ENCODE peak calls at places on chromosomes 3 and 15, in five cellular contexts. J is K562, O is H9, E is HCT116, N is DND-41. F is an unnamed sample. For H3K9me3, the result is how much of the 10 kb centered on the place peaks cover.

GRCh38 chr3:190673157-190673556 is 159.3 kb downstream of the IL1RAP start:
- DNase-seq in J (no peak), O (no peak), E (no peak), N (no peak), F (no peak)

GRCh38 chr3:40871411-40871810 is 327.9 kb upstream of the CTNNB1 start:
- DNase-seq in J (no peak), O (peak), E (no peak), N (no peak), F (no peak)

GRCh38 chr3:127182446-127182845 is 10.5 kb upstream of the PRR23E start:
- DNase-seq in J (no peak), O (no peak), E (no peak), N (no peak), F (no peak)

GRCh38 chr3:79415351-79415750 is 352.4 kb downstream of the ROBO1 start:
- DNase-seq in J (no peak), O (no peak), E (no peak), N (no peak), F (no peak)

GRCh38 chr3:38986901-38987300 is 64.8 kb downstream of the SCN11A start:
- DNase-seq in J (no peak), O (no peak), E (no peak), N (no peak), F (no peak)

GRCh38 chr3:187336322-187336721 is 31.9 kb upstream of the RTP4 start:
- DNase-seq in J (no peak), O (no peak), E (no peak), N (no peak), F (no peak)

GRCh38 chr3:39038165-39038564 is 13.6 kb downstream of the SCN11A start:
- DNase-seq in J (no peak), O (no peak), E (no peak), N (no peak), F (no peak)

GRCh38 chr15:31271224-31271635 is 55.4 kb upstream of the KLF13 start:
- DNase-seq in J (no peak), O (no peak), E (no peak), N (no peak), F (no peak)

GRCh38 chr15:65165875-65166274 is 19.3 kb downstream of the CLPX start:
- DNase-seq in J (no peak), O (no peak), E (no peak), N (no peak), F (no peak)

GRCh38 chr15:79844221-79844620 is 52.6 kb downstream of the MTHFS start:
- DNase-seq in J (no peak), O (no peak), E (no peak), N (no peak), F (no peak)

GRCh38 chr3:82957079-82957478 is 1195.6 kb upstream of the GBE1 start:
- DNase-seq in J (no peak), O (no peak), E (no peak), N (no peak), F (no peak)

GRCh38 chr3:184977796-184978195 is 165.8 kb downstream of the VPS8 start:
- DNase-seq in J (no peak), O (no peak), E (no peak), N (no peak), F (no peak)

GRCh38 chr15:48641416-48641815 is 4.1 kb downstream of the FBN1 start:
- DNase-seq in J (no peak), O (no peak), E (no peak), N (no peak), F (no peak)

GRCh38 chr3:52052831-52053306 is 3.5 kb downstream of the DUSP7 start:
- DNase-seq in J (peak), O (peak), E (no peak), N (no peak), F (peak)

GRCh38 chr3:46353639-46354410 is at the start of gene CCR2:
- DNase-seq in J (no peak), O (no peak), E (no peak), N (no peak), F (no peak)

GRCh38 chr15:74176262-74177208 is 3.0 kb downstream of the ISLR start:
- DNase-seq in J (no peak), O (peak), E (no peak), N (no peak), F (no peak)

GRCh38 chr15:28896944-28897343 is 11.2 kb downstream of the APBA2 start:
- DNase-seq in J (no peak), O (no peak), E (no peak), N (no peak), F (no peak)

GRCh38 chr3:15676259-15676658 is 74.7 kb downstream of the BTD start:
- DNase-seq in J (no peak), O (no peak), E (no peak), N (no peak), F (no peak)

GRCh38 chr3:156964562-156964961 is 138.4 kb downstream of the LEKR1 start:
- DNase-seq in J (no peak), O (no peak), E (no peak), N (no peak), F (no peak)

GRCh38 chr15:58147151-58147550 is 9.0 kb downstream of the AQP9 start:
- DNase-seq in J (no peak), O (no peak), E (no peak), N (no peak), F (no peak)

GRCh38 chr15:63601026-63601726 is 4.0 kb downstream of the FBXL22 start:
- DNase-seq in J (no peak), O (no peak), E (no peak), N (peak), F (peak)

GRCh38 chr3:129758921-129759320 is 134.6 kb downstream of the TMCC1 start:
- DNase-seq in J (no peak), O (no peak), E (no peak), N (no peak), F (no peak)

GRCh38 chr3:107222927-107223326 is 154.3 kb upstream of the CCDC54 start:
- DNase-seq in J (no peak), O (no peak), E (no peak), N (no peak), F (no peak)

GRCh38 chr3:107361633-107362032 is 15.6 kb upstream of the CCDC54 start:
- DNase-seq in J (no peak), O (no peak), E (no peak), N (no peak), F (no peak)

GRCh38 chr15:39246523-39246922 is 334.4 kb upstream of the THBS1 start:
- DNase-seq in J (no peak), O (no peak), E (no peak), N (no peak), F (no peak)

GRCh38 chr15:69604050-69604378 is 151.4 kb downstream of the RPLP1 start:
- DNase-seq in J (no peak), O (peak), E (peak), N (no peak), F (peak)

GRCh38 chr3:183448369-183449128 is 20.1 kb upstream of the MCF2L2 start:
- DNase-seq in J (no peak), O (no peak), E (no peak), N (no peak), F (no peak)

GRCh38 chr3:32257641-32258438 is 19.4 kb downstream of the CMTM8 start:
- DNase-seq in J (no peak), O (no peak), E (no peak), N (peak), F (no peak)

GRCh38 chr3:96483781-96484180 is 330.6 kb upstream of the EPHA6 start:
- DNase-seq in J (no peak), O (no peak), E (no peak), N (no peak), F (no peak)

GRCh38 chr3:75737831-75738493 is 47.4 kb downstream of the ZNF717 start:
- DNase-seq in J (no peak), O (no peak), E (no peak), N (no peak), F (no peak)
- H3K9me3 ChIP-seq in J (under half), O (half or more), E (under half), N (under half), F (under half)

DNA sequence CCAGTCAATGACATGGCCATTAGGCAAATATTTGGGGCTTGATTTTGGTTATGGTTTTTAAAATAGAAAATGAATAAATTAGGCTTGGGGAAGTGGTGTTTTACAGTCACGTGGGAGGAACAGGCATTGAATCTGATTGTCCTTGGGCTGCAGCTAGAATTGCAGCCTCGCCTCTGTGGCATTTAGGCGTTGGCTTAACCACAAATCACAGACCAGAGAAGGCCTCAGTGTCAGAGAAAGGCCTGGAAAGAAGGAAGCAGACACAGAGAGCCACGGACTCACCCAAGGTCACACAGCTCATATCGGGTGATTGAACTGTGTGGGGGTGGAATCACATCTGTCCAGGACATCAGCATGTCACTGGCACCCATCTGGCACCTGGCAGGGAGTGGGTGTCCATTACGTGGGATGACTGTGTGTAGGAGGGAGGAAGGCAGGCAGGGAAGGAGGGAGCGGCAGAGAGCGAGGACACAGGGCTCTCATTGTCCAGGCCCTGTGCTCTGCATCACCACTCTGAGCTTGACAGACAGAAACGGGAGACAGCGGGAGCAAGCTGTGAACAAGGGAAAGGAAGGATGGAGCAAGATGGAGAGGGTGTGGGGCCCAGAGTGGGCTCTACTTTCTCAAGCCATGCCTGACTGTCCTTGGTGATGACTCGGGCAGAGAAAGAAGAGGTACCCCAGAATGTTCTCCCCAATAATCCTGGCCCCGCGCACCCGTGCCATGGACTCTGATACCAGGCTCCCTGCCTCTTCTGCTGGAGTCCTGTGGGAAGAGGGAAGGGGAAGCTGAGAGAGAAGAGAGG is 186.4 kb downstream of the FAM43A start:
- DNase-seq in J (no peak), O (no peak), E (peak), N (no peak), F (peak)
- H3K27ac ChIP-seq in J (no peak), O (no peak), E (peak), N (no peak), F (peak)

GRCh38 chr3:57961177-57961827 is 46.9 kb upstream of the FLNB start:
- DNase-seq in J (no peak), O (no peak), E (no peak), N (no peak), F (no peak)

GRCh38 chr3:57962448-57962834 is 45.8 kb upstream of the FLNB start:
- DNase-seq in J (no peak), O (no peak), E (no peak), N (no peak), F (no peak)

GRCh38 chr3:57966823-57967222 is 41.4 kb upstream of the FLNB start:
- DNase-seq in J (no peak), O (no peak), E (no peak), N (no peak), F (no peak)

GRCh38 chr3:57961828-57962447 is 46.3 kb upstream of the FLNB start:
- DNase-seq in J (peak), O (no peak), E (peak), N (peak), F (no peak)

DNA sequence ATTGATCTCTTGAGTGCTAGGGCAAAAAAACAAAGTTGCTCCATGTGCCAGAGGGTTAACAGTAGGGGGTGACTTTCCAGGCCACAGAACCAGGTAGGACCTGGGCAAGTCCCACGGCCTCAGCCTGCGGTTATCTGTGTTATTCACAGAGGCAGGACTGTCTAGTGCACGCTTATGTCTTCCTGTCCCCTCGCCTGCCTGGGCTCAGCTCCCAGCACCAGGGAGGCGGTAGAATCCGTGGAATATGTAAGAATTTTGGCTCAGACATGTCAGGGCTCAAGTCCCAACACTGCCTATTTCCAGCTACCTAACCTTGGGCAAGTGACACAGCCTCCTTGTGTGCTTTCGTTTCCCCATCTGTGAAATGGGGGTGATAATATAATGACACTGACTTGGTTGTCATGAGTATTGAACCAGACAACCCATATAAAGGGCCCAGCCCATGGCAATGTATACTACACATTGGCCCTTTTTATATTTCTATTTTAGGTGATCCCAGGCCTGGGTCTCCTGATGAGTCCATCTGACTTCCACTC is 44.3 kb upstream of the FLNB start:
- DNase-seq in J (no peak), O (no peak), E (no peak), N (no peak), F (no peak)
- H3K9ac ChIP-seq in J (no peak), O (no peak), E (no peak), N (no peak), F (no peak)

GRCh38 chr15:97678677-97679076 is 281.8 kb upstream of the ARRDC4 start:
- DNase-seq in J (no peak), O (no peak), E (no peak), N (no peak), F (peak)
- H3K9me3 ChIP-seq in J (under half), O (under half), E (under half), N (under half), F (under half)

GRCh38 chr15:41795996-41796395 is 21.7 kb downstream of the MAPKBP1 start:
- DNase-seq in J (no peak), O (no peak), E (no peak), N (no peak), F (no peak)

GRCh38 chr15:41797194-41797593 is 22.9 kb downstream of the MAPKBP1 start:
- DNase-seq in J (no peak), O (no peak), E (no peak), N (no peak), F (no peak)

GRCh38 chr15:41794081-41794480 is 19.8 kb downstream of the MAPKBP1 start:
- DNase-seq in J (no peak), O (no peak), E (no peak), N (no peak), F (no peak)

GRCh38 chr15:41798607-41799487 is 24.6 kb downstream of the MAPKBP1 start:
- DNase-seq in J (no peak), O (no peak), E (no peak), N (no peak), F (no peak)

DNA sequence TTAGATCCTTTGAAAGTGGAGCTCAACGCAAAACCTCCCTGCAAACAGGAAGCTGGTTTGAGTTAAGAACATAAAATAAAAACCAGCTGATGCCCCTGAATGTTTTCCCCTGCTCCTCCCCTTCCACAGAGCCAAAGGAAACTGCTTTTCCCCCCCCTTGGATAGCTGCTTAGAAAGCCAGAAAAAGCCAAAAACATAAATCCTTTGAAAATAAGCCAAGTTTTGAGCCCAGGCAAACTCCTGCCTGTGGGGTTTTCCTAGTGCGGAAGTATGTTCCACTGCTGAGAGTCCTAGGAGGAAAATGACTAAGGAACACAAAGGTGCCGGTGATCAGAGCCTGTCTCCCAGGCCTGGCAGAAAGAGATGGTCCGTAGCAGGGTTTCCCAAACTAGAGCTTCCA is 22.2 kb downstream of the MAPKBP1 start:
- DNase-seq in J (no peak), O (no peak), E (no peak), N (no peak), F (no peak)
- H3K27ac ChIP-seq in J (no peak), O (no peak), E (no peak), N (no peak), F (no peak)

GRCh38 chr3:150778793-150779401 is 15.9 kb upstream of the SIAH2 start:
- DNase-seq in J (no peak), O (no peak), E (no peak), N (no peak), F (no peak)

GRCh38 chr3:150771600-150771999 is 8.6 kb upstream of the SIAH2 start:
- DNase-seq in J (peak), O (no peak), E (no peak), N (no peak), F (no peak)

GRCh38 chr3:150779402-150779858 is 16.5 kb upstream of the SIAH2 start:
- DNase-seq in J (peak), O (peak), E (no peak), N (no peak), F (no peak)

GRCh38 chr3:150773616-150774192 is 10.7 kb upstream of the SIAH2 start:
- DNase-seq in J (no peak), O (no peak), E (no peak), N (no peak), F (no peak)

DNA sequence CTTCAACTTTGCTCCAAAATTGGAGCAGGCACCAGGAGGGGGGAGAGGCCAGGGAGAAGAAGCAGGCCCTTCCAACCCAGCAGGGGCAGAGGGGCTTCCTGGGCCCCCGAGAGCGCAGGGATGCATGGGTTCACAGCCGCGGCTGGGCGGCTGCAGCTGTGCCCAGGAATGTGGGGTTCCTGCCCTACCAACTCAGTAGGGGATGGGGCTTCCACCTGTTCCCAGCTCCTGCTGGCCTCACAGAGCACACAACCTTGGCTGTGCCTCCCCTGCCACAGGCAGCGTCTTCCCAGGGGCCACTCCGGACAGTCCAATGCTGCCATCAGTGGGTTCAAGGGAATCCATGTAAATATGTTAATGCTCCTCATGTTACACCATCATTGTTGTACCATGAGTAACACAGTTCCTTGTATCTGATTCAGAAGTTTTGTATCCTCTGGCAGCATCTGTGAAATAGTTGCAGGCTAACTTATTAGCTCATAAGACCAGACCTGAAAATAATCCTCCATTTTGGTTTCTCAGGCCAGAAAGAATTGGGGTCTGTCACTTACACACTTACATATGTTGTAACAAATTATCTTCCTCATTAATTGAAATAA is 12.1 kb upstream of the SIAH2 start:
- DNase-seq in J (no peak), O (no peak), E (no peak), N (no peak), F (no peak)
- H3K9ac ChIP-seq in J (peak), O (no peak), E (no peak), N (no peak), F (no peak)

GRCh38 chr15:100806157-100806556 is 73.5 kb upstream of the ALDH1A3 start:
- DNase-seq in J (no peak), O (no peak), E (no peak), N (no peak), F (no peak)
- H3K9me3 ChIP-seq in J (under half), O (under half), E (under half), N (under half), F (under half)

GRCh38 chr3:65713016-65713415 is 325.7 kb downstream of the MAGI1 start:
- DNase-seq in J (no peak), O (peak), E (no peak), N (no peak), F (no peak)
- H3K27ac ChIP-seq in J (no peak), O (no peak), E (no peak), N (no peak), F (no peak)

F was measured in colonic mucosa.